ENCODE peak calls at places on chromosome 11, in seven cellular contexts. One of them, this sample, is unnamed.

GRCh38 chr11:6926208-6927029 is at the start of gene ZNF215:
- DNase-seq in WTC11: peak; percentile 89
- DNase-seq in left ventricle myocardium inferior: peak; percentile 72
- DNase-seq in GM13977: peak; percentile 72
- DNase-seq in fibroblast of lung: peak; percentile 73
- DNase-seq in glutamatergic neuron: peak; percentile 87
- DNase-seq in GM06990: peak; percentile 89
- DNase-seq in this sample: peak; percentile 76

GRCh38 chr11:117934526-117935307 is 5.5 kb upstream of the TMPRSS13 start:
- DNase-seq in GM06990: no peak
- DNase-seq in GM13977: no peak
- DNase-seq in glutamatergic neuron: no peak
- DNase-seq in WTC11: no peak
- DNase-seq in fibroblast of lung: no peak
- DNase-seq in left ventricle myocardium inferior: no peak
- DNase-seq in this sample: no peak

GRCh38 chr11:2196970-2197770 is 25.6 kb upstream of the TH start:
- DNase-seq in GM13977: peak; percentile 87
- DNase-seq in fibroblast of lung: peak; percentile 47
- DNase-seq in GM06990: peak; percentile 34
- DNase-seq in glutamatergic neuron: peak; percentile 91
- DNase-seq in WTC11: peak; percentile 87
- DNase-seq in left ventricle myocardium inferior: peak; percentile 68
- DNase-seq in this sample: peak; percentile 89

GRCh38 chr11:64206457-64207246 is at the start of gene FERMT3:
- DNase-seq in WTC11: no peak
- DNase-seq in fibroblast of lung: no peak
- DNase-seq in left ventricle myocardium inferior: peak; percentile 72
- DNase-seq in GM13977: peak; percentile 69
- DNase-seq in GM06990: peak; percentile 81
- DNase-seq in glutamatergic neuron: no peak
- DNase-seq in this sample: peak; percentile 75

GRCh38 chr11:47394322-47395224 is 13.8 kb upstream of the SLC39A13 start:
- DNase-seq in GM13977: peak; percentile 87
- DNase-seq in WTC11: no peak
- DNase-seq in GM06990: peak; percentile 83
- DNase-seq in fibroblast of lung: no peak
- DNase-seq in glutamatergic neuron: no peak
- DNase-seq in left ventricle myocardium inferior: peak; percentile 70
- DNase-seq in this sample: peak; percentile 91

GRCh38 chr11:9266926-9267325 is 1.8 kb upstream of the DENND5A start:
- DNase-seq in glutamatergic neuron: no peak
- DNase-seq in fibroblast of lung: no peak
- DNase-seq in GM13977: no peak
- DNase-seq in GM06990: no peak
- DNase-seq in left ventricle myocardium inferior: no peak
- DNase-seq in WTC11: no peak
- DNase-seq in this sample: no peak

GRCh38 chr11:131511794-131512193 is 141.4 kb downstream of the NTM start:
- DNase-seq in fibroblast of lung: no peak
- DNase-seq in GM13977: peak; percentile 46
- DNase-seq in glutamatergic neuron: peak; percentile 70
- DNase-seq in left ventricle myocardium inferior: no peak
- DNase-seq in GM06990: no peak
- DNase-seq in WTC11: peak; percentile 82
- DNase-seq in this sample: peak; percentile 63

GRCh38 chr11:61041755-61042518 is 60.4 kb upstream of the CD5 start:
- DNase-seq in GM13977: peak; percentile 88
- DNase-seq in fibroblast of lung: peak; percentile 3
- DNase-seq in GM06990: peak; percentile 88
- DNase-seq in WTC11: peak; percentile 56
- DNase-seq in glutamatergic neuron: peak; percentile 74
- DNase-seq in left ventricle myocardium inferior: peak; percentile 35
- DNase-seq in this sample: peak; percentile 88

GRCh38 chr11:70527429-70528045 is 129.2 kb downstream of the CTTN start:
- DNase-seq in fibroblast of lung: no peak
- DNase-seq in WTC11: no peak
- DNase-seq in GM06990: no peak
- DNase-seq in left ventricle myocardium inferior: no peak
- DNase-seq in glutamatergic neuron: no peak
- DNase-seq in GM13977: no peak
- DNase-seq in this sample: no peak

GRCh38 chr11:83724704-83725114 is 438.5 kb upstream of the CCDC90B start:
- DNase-seq in GM06990: no peak
- DNase-seq in GM13977: no peak
- DNase-seq in left ventricle myocardium inferior: no peak
- DNase-seq in WTC11: peak; percentile 47
- DNase-seq in fibroblast of lung: peak; percentile 19
- DNase-seq in glutamatergic neuron: no peak
- DNase-seq in this sample: no peak

GRCh38 chr11:132941024-132941646 is 591.2 kb downstream of the OPCML start:
- DNase-seq in GM13977: peak; percentile 31
- DNase-seq in left ventricle myocardium inferior: no peak
- DNase-seq in glutamatergic neuron: no peak
- DNase-seq in WTC11: no peak
- DNase-seq in GM06990: no peak
- DNase-seq in fibroblast of lung: peak; percentile 62
- DNase-seq in this sample: peak; percentile 38

GRCh38 chr11:10502770-10503169 is 38.2 kb downstream of the RNF141 start:
- DNase-seq in GM06990: no peak
- DNase-seq in glutamatergic neuron: no peak
- DNase-seq in left ventricle myocardium inferior: no peak
- DNase-seq in GM13977: no peak
- DNase-seq in WTC11: no peak
- DNase-seq in fibroblast of lung: no peak
- DNase-seq in this sample: no peak

GRCh38 chr11:122976734-122977454 is 4.7 kb downstream of the BSX start:
- DNase-seq in fibroblast of lung: no peak
- DNase-seq in GM06990: no peak
- DNase-seq in glutamatergic neuron: peak; percentile 45
- DNase-seq in WTC11: peak; percentile 62
- DNase-seq in left ventricle myocardium inferior: no peak
- DNase-seq in GM13977: peak; percentile 31
- DNase-seq in this sample: peak; percentile 41

GRCh38 chr11:2268911-2269600 is 1.3 kb downstream of the ASCL2 start:
- DNase-seq in GM06990: peak; percentile 47
- DNase-seq in GM13977: peak; percentile 82
- DNase-seq in fibroblast of lung: peak; percentile 16
- DNase-seq in glutamatergic neuron: no peak
- DNase-seq in WTC11: peak; percentile 75
- DNase-seq in left ventricle myocardium inferior: peak; percentile 51
- DNase-seq in this sample: peak; percentile 70

GRCh38 chr11:125423247-125423849 is 72.7 kb downstream of the FEZ1 start:
- DNase-seq in GM13977: peak; percentile 57
- DNase-seq in fibroblast of lung: no peak
- DNase-seq in glutamatergic neuron: no peak
- DNase-seq in WTC11: no peak
- DNase-seq in GM06990: no peak
- DNase-seq in left ventricle myocardium inferior: no peak
- DNase-seq in this sample: peak; percentile 58
- TF ChIP-seq CTCF in GM13977: peak; percentile 71
- TF ChIP-seq CTCF in fibroblast of lung: no peak
- TF ChIP-seq CTCF in glutamatergic neuron: peak; percentile 18
- TF ChIP-seq CTCF in WTC11: peak; percentile 17
- TF ChIP-seq CTCF in GM06990: peak; percentile 73
- TF ChIP-seq CTCF in left ventricle myocardium inferior: peak; percentile 41
- TF ChIP-seq CTCF in this sample: peak; percentile 46

GRCh38 chr11:71936825-71937224 is 8.0 kb downstream of the RNF121 start:
- DNase-seq in WTC11: no peak
- DNase-seq in GM13977: no peak
- DNase-seq in fibroblast of lung: peak; percentile 36
- DNase-seq in glutamatergic neuron: no peak
- DNase-seq in GM06990: no peak
- DNase-seq in left ventricle myocardium inferior: no peak
- DNase-seq in this sample: no peak

GRCh38 chr11:71931245-71931602 is 2.4 kb downstream of the RNF121 start:
- DNase-seq in left ventricle myocardium inferior: no peak
- DNase-seq in GM06990: peak; percentile 55
- DNase-seq in glutamatergic neuron: no peak
- DNase-seq in GM13977: peak; percentile 38
- DNase-seq in WTC11: no peak
- DNase-seq in fibroblast of lung: no peak
- DNase-seq in this sample: no peak

GRCh38 chr11:71935338-71935925 is 6.6 kb downstream of the RNF121 start:
- DNase-seq in WTC11: no peak
- DNase-seq in GM06990: no peak
- DNase-seq in GM13977: no peak
- DNase-seq in glutamatergic neuron: no peak
- DNase-seq in fibroblast of lung: no peak
- DNase-seq in left ventricle myocardium inferior: no peak
- DNase-seq in this sample: no peak

GRCh38 chr11:71933141-71933933 is 4.5 kb downstream of the RNF121 start:
- DNase-seq in GM13977: no peak
- DNase-seq in GM06990: no peak
- DNase-seq in fibroblast of lung: no peak
- DNase-seq in glutamatergic neuron: no peak
- DNase-seq in left ventricle myocardium inferior: no peak
- DNase-seq in WTC11: no peak
- DNase-seq in this sample: no peak

DNA sequence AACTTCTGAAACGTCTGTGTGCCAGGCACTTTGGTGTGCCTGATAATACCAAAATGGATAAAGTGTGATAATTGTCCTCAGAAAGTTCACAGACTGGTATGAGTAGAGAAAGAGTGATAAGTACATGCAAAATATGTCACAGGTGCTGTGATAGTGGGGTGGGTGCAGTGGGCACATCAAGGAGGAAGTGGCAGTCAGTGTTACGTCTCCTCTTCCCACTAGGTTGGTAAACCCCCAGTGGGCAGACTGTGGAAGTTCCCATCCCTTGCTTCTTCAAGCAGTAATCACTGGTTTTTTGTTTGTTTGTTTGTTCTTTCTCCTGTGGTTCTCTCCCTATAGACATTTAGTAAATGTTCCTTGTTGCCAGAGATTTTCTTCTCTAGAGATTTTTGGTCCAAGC is 5.4 kb downstream of the RNF121 start:
- DNase-seq in glutamatergic neuron: no peak
- DNase-seq in GM13977: no peak
- DNase-seq in WTC11: no peak
- DNase-seq in GM06990: no peak
- DNase-seq in left ventricle myocardium inferior: no peak
- DNase-seq in fibroblast of lung: no peak
- DNase-seq in this sample: no peak
- TF ChIP-seq CTCF in glutamatergic neuron: no peak
- TF ChIP-seq CTCF in GM13977: no peak
- TF ChIP-seq CTCF in WTC11: no peak
- TF ChIP-seq CTCF in GM06990: no peak
- TF ChIP-seq CTCF in left ventricle myocardium inferior: no peak
- TF ChIP-seq CTCF in fibroblast of lung: no peak
- TF ChIP-seq CTCF in this sample: no peak

GRCh38 chr11:68121067-68121899 is at the start of gene CHKA:
- DNase-seq in glutamatergic neuron: peak; percentile 96
- DNase-seq in GM06990: peak; percentile 94
- DNase-seq in GM13977: peak; percentile 99
- DNase-seq in left ventricle myocardium inferior: peak; percentile 94
- DNase-seq in fibroblast of lung: peak; percentile 80
- DNase-seq in WTC11: peak; percentile 95
- DNase-seq in this sample: peak; percentile 98
- TF ChIP-seq CTCF in glutamatergic neuron: no peak
- TF ChIP-seq CTCF in GM06990: no peak
- TF ChIP-seq CTCF in GM13977: no peak
- TF ChIP-seq CTCF in left ventricle myocardium inferior: peak; percentile 11
- TF ChIP-seq CTCF in fibroblast of lung: no peak
- TF ChIP-seq CTCF in WTC11: no peak
- TF ChIP-seq CTCF in this sample: no peak

DNA sequence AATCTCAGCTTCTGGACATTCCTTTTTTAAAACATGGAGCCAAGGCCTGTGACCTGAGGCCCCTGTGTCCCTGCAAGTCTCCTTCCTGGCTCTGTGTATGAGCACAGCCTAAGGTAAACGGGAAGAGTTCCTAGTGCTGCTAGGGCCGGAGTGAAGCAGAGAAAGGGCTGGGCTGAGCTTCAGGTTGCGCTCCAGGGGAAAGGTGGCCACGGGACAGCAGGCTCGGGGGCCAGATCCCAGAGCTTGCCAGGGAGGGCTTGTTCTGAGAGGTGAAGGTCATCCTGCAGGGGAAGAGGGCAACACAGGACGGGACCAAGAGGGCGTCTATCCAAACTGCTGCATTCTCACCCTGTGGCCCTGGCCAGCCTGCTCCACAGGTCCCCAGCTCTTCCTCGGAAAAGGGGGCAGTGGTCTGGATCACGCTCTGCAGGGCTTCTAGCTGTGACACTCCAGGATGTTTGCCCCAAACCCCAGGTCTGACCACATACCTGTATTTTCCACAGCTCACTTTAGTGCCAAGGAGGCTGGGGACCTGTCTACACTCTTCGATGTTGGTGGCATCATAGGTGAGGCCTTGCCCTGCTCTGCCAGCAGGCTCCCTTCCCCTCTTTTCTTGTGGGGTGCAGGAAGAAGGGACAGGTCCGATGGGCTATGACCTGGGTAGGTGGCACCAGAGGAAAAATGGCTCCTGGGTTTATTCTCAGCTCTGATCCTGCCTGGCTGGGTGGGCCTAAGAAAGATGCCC is 20.4 kb downstream of the SLC37A2 start:
- DNase-seq in glutamatergic neuron: no peak
- DNase-seq in GM13977: no peak
- DNase-seq in fibroblast of lung: no peak
- DNase-seq in left ventricle myocardium inferior: no peak
- DNase-seq in WTC11: no peak
- DNase-seq in GM06990: no peak
- DNase-seq in this sample: peak; percentile 21
- TF ChIP-seq CTCF in glutamatergic neuron: no peak
- TF ChIP-seq CTCF in GM13977: no peak
- TF ChIP-seq CTCF in fibroblast of lung: no peak
- TF ChIP-seq CTCF in left ventricle myocardium inferior: no peak
- TF ChIP-seq CTCF in WTC11: no peak
- TF ChIP-seq CTCF in GM06990: no peak
- TF ChIP-seq CTCF in this sample: no peak

GRCh38 chr11:27234043-27234668 is 128.9 kb downstream of the CCDC34 start:
- DNase-seq in GM06990: peak; percentile 71
- DNase-seq in glutamatergic neuron: peak; percentile 25
- DNase-seq in GM13977: no peak
- DNase-seq in left ventricle myocardium inferior: peak; percentile 31
- DNase-seq in fibroblast of lung: peak; percentile 82
- DNase-seq in WTC11: no peak
- DNase-seq in this sample: peak; percentile 52
- TF ChIP-seq CTCF in GM06990: no peak
- TF ChIP-seq CTCF in glutamatergic neuron: no peak
- TF ChIP-seq CTCF in GM13977: no peak
- TF ChIP-seq CTCF in left ventricle myocardium inferior: no peak
- TF ChIP-seq CTCF in fibroblast of lung: peak; percentile 9
- TF ChIP-seq CTCF in WTC11: no peak
- TF ChIP-seq CTCF in this sample: no peak

GRCh38 chr11:72724021-72724561 is 28.1 kb downstream of the ARAP1 start:
- DNase-seq in GM06990: no peak
- DNase-seq in left ventricle myocardium inferior: no peak
- DNase-seq in fibroblast of lung: no peak
- DNase-seq in GM13977: no peak
- DNase-seq in WTC11: no peak
- DNase-seq in glutamatergic neuron: no peak
- DNase-seq in this sample: no peak
- TF ChIP-seq CTCF in GM06990: no peak
- TF ChIP-seq CTCF in left ventricle myocardium inferior: no peak
- TF ChIP-seq CTCF in fibroblast of lung: no peak
- TF ChIP-seq CTCF in GM13977: no peak
- TF ChIP-seq CTCF in WTC11: no peak
- TF ChIP-seq CTCF in glutamatergic neuron: no peak
- TF ChIP-seq CTCF in this sample: no peak

GRCh38 chr11:12056112-12056511 is 47.7 kb upstream of the DKK3 start:
- DNase-seq in WTC11: no peak
- DNase-seq in glutamatergic neuron: no peak
- DNase-seq in GM13977: peak; percentile 1
- DNase-seq in left ventricle myocardium inferior: no peak
- DNase-seq in GM06990: no peak
- DNase-seq in fibroblast of lung: no peak
- DNase-seq in this sample: no peak
- TF ChIP-seq CTCF in WTC11: no peak
- TF ChIP-seq CTCF in glutamatergic neuron: no peak
- TF ChIP-seq CTCF in GM13977: no peak
- TF ChIP-seq CTCF in left ventricle myocardium inferior: no peak
- TF ChIP-seq CTCF in GM06990: no peak
- TF ChIP-seq CTCF in fibroblast of lung: no peak
- TF ChIP-seq CTCF in this sample: no peak